ENCODE peak calls at places on chromosomes 3 and 15, in eight cellular contexts. J is SK-MEL-5; X is GM10248; S is activated CD4-positive, alpha-beta T cell treated with anti-CD3 and anti-CD28 coated beads, Interleukin-2, amount 50 U/mL, for 1 hour; Z is CD8-positive, alpha-beta T cell; F is GM04504; M is C1 segment of cervical spinal cord; P is choroid plexus epithelial cell. G is an unnamed sample.

GRCh38 chr3:139434764-139435291 is 41.5 kb downstream of the RBP2 start:
- DNase-seq in X (no peak), F (peak), Z (no peak), J (peak), P (peak), M (no peak), S (no peak), G (no peak)

GRCh38 chr3:39127907-39128303 is 20.4 kb downstream of the TTC21A start:
- DNase-seq in X (no peak), F (no peak), M (no peak), J (no peak), P (no peak), S (no peak), Z (no peak), G (no peak)

GRCh38 chr3:71228156-71228885 is 355.2 kb downstream of the FOXP1 start:
- DNase-seq in Z (no peak), S (no peak), F (no peak), M (no peak), X (no peak), J (no peak), P (no peak), G (no peak)

GRCh38 chr15:36294359-36294758 is 285.1 kb upstream of the CDIN1 start:
- DNase-seq in J (no peak), Z (no peak), X (no peak), F (no peak), S (no peak), M (no peak), P (peak), G (no peak)

GRCh38 chr3:142354076-142354475 is 93.8 kb downstream of the XRN1 start:
- DNase-seq in F (no peak), P (no peak), X (no peak), J (no peak), Z (no peak), M (no peak), S (no peak), G (no peak)

GRCh38 chr3:187955076-187955952 is 198.6 kb upstream of the LPP start:
- DNase-seq in P (peak), S (no peak), J (peak), Z (no peak), M (no peak), F (peak), X (no peak), G (no peak)

GRCh38 chr3:139868773-139869172 is 66.2 kb upstream of the CLSTN2 start:
- DNase-seq in P (no peak), Z (no peak), S (no peak), M (no peak), F (no peak), X (no peak), J (no peak), G (no peak)

GRCh38 chr3:54086639-54087405 is 35.5 kb upstream of the CACNA2D3 start:
- DNase-seq in X (no peak), S (no peak), M (no peak), J (no peak), Z (no peak), P (no peak), F (no peak), G (no peak)

GRCh38 chr3:138949002-138949418 is 2.0 kb downstream of the FOXL2NB start:
- DNase-seq in M (no peak), F (no peak), J (no peak), Z (no peak), S (no peak), X (no peak), P (no peak), G (no peak)